ENCODE peak calls at places on chromosomes 2 and 18, in nine cellular contexts. K, H, Y, D, Z, N, T, W and S are unnamed samples.

GRCh38 chr18:70074091-70074490 is 126.4 kb upstream of the CD226 start:
- DNase-seq in K (no peak), H (no peak), Y (peak), D (no peak), Z (no peak), N (no peak), T (no peak), W (no peak), S (no peak)

GRCh38 chr2:134174711-134175110 is 79.2 kb upstream of the MGAT5 start:
- DNase-seq in K (no peak), H (no peak), Y (no peak), D (no peak), Z (no peak), N (no peak), T (no peak), W (no peak), S (no peak)

GRCh38 chr2:11896386-11896785 is 150.0 kb downstream of the LPIN1 start:
- DNase-seq in K (no peak), H (no peak), Y (no peak), D (no peak), Z (no peak), N (no peak), T (no peak), W (no peak), S (no peak)

GRCh38 chr2:232598293-232598692 is 35.1 kb upstream of the EFHD1 start:
- DNase-seq in K (no peak), H (no peak), Y (no peak), D (no peak), Z (no peak), N (no peak), T (no peak), W (no peak), S (no peak)

GRCh38 chr2:73255907-73256617 is 22.0 kb downstream of the CCT7 start:
- DNase-seq in K (no peak), H (no peak), Y (no peak), D (no peak), Z (no peak), N (no peak), T (no peak), W (no peak), S (no peak)

GRCh38 chr2:88451647-88452150 is 794 bp downstream of the FOXI3 start:
- DNase-seq in K (no peak), H (no peak), Y (peak), D (peak), Z (no peak), N (no peak), T (no peak), W (no peak), S (no peak)

GRCh38 chr2:190412971-190413370 is 4.8 kb downstream of the MFSD6 start:
- DNase-seq in K (no peak), H (no peak), Y (no peak), D (no peak), Z (no peak), N (no peak), T (no peak), W (no peak), S (no peak)

GRCh38 chr18:74278983-74279382 is 12.8 kb downstream of the CYB5A start:
- DNase-seq in K (no peak), H (no peak), Y (no peak), D (no peak), Z (no peak), N (no peak), T (no peak), W (no peak), S (no peak)

GRCh38 chr2:205364261-205364660 is 318.0 kb upstream of the NRP2 start:
- DNase-seq in K (no peak), H (no peak), Y (no peak), D (no peak), Z (no peak), N (no peak), T (no peak), W (no peak), S (no peak)

GRCh38 chr2:174166261-174166660 is 82.1 kb downstream of the OLA1 start:
- DNase-seq in K (no peak), H (no peak), Y (no peak), D (no peak), Z (no peak), N (no peak), T (peak), W (no peak), S (no peak)

GRCh38 chr2:191061381-191061982 is 47.5 kb upstream of the STAT1 start:
- DNase-seq in K (no peak), H (no peak), Y (no peak), D (no peak), Z (peak), N (no peak), T (no peak), W (no peak), S (no peak)

GRCh38 chr18:6885992-6886823 is 156.7 kb downstream of the ARHGAP28 start:
- DNase-seq in K (no peak), H (peak), Y (peak), D (peak), Z (no peak), N (peak), T (peak), W (peak), S (peak)